ENCODE peak calls at places on chromosomes 7 and 10, in four cellular contexts. N, L, R and J are unnamed samples. For H3K36me3 and H3K27me3, the result is how much of the 10 kb centered on the place peaks cover.

GRCh38 chr7:100509213-100509612 is 25.5 kb downstream of the NYAP1 start:
- DNase-seq in N (no peak), L (peak), R (no peak), J (peak)

GRCh38 chr7:106770191-106770590 is 94.9 kb upstream of the PIK3CG start:
- DNase-seq in N (no peak), L (no peak), R (no peak), J (peak)

GRCh38 chr7:24786941-24787340 is 29.7 kb upstream of the GSDME start:
- DNase-seq in N (no peak), L (no peak), R (no peak), J (peak)

GRCh38 chr10:47368431-47369180 is 15.5 kb downstream of the ZNF488 start:
- DNase-seq in N (peak), L (no peak), R (no peak), J (no peak)

GRCh38 chr7:103752995-103753394 is 236.5 kb downstream of the RELN start:
- DNase-seq in N (no peak), L (peak), R (no peak), J (peak)

GRCh38 chr7:41964849-41965745 is 262.2 kb upstream of the INHBA start:
- DNase-seq in N (no peak), L (no peak), R (no peak), J (no peak)

GRCh38 chr7:140640727-140641531 is at the start of gene DENND2A:
- DNase-seq in N (peak), L (peak), R (no peak), J (no peak)

GRCh38 chr10:128573236-128573800 is 447.1 kb upstream of the MKI67 start:
- DNase-seq in N (no peak), L (no peak), R (no peak), J (no peak)

GRCh38 chr7:6250364-6250833 is 22.0 kb downstream of the CYTH3 start:
- DNase-seq in N (no peak), L (no peak), R (no peak), J (no peak)

GRCh38 chr10:103835121-103836045 is 20.0 kb downstream of the SH3PXD2A start:
- DNase-seq in N (peak), L (peak), R (no peak), J (no peak)

GRCh38 chr10:44647877-44648542 is 263.1 kb upstream of the CXCL12 start:
- DNase-seq in N (peak), L (no peak), R (no peak), J (no peak)

GRCh38 chr10:7662522-7662921 is 4.2 kb downstream of the ITIH5 start:
- DNase-seq in N (no peak), L (no peak), R (no peak), J (no peak)

DNA sequence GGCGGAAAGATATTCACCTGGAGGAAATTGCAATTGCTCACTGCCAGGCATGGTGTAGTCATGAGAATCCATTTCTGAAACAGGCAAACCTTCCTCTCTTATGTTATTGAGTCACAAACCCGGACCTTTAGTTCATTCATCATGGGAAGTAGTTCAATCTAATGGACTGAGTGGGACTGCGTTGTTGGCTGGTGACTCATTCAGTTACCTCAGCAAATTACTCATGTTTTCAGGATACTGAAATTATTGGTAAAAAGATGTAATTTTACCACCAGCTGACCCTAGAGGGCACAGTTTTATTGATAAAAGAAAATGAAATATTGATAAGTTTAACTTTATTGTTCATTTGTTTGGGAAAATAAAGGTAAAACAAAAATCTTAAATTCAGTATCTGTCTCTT is 1194.4 kb upstream of the SORCS1 start:
- DNase-seq in N (no peak), L (peak), R (peak), J (peak)
- TF ChIP-seq CTCF in N (no peak), L (peak), R (no peak), J (no peak)

DNA sequence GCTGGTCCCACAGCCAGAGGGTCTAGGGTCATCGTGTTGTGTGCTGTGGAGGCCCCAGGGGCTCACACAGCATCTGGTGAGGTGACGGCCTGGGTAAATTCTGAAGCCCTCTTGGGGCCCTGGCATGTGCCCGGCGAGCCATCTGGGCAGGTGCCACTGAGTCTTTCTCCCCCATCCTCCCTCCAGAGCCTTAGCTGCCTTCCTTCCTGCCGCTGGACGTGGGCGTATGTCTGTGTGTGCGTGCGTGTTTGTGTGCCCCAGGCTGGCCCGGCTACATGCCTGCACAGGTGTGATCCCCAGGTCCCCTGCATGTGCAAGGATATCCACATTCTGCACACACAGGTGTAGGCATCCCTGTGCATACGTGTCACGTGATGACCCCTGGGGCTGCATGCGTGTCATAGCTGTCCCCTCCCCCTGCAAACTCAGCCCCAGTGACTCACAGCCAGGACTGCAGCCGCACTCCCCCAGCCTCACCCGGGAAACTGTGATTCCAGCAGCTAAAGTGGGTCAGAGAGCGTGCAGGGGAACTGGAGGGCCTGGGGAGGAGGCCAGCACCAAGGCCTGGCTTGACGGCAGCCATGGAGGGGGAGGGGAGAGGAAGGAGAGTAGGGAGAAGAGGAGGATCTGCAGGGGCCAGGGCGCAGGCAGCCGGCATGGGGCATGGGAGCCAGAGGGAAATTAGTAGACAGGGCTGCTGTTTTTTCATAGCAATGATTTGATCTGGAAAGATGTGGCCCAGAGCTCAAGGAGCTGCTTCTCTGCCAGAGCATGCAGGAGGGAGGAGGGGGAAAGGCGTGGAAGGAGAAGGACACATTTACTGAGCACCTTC is 46.4 kb downstream of the ELFN1 start:
- DNase-seq in N (no peak), L (peak), R (peak), J (peak)
- H3K36me3 ChIP-seq in N (under half), L (under half), R (under half), J (under half)

GRCh38 chr10:129958686-129959543 is 5.2 kb downstream of the EBF3 start:
- DNase-seq in N (no peak), L (no peak), R (no peak), J (no peak)
- H3K27me3 ChIP-seq in N (under half), L (half or more), R (under half), J (half or more)

GRCh38 chr7:45179666-45180065 is 22.1 kb downstream of the RAMP3 start:
- DNase-seq in N (no peak), L (no peak), R (no peak), J (no peak)

GRCh38 chr7:45180084-45180986 is 22.7 kb downstream of the RAMP3 start:
- DNase-seq in N (no peak), L (no peak), R (no peak), J (no peak)

GRCh38 chr7:45176886-45177731 is 19.5 kb downstream of the RAMP3 start:
- DNase-seq in N (no peak), L (no peak), R (no peak), J (no peak)

GRCh38 chr7:45177801-45178200 is 20.2 kb downstream of the RAMP3 start:
- DNase-seq in N (no peak), L (no peak), R (no peak), J (no peak)

GRCh38 chr7:45178241-45179225 is 20.9 kb downstream of the RAMP3 start:
- DNase-seq in N (no peak), L (no peak), R (peak), J (no peak)
- TF ChIP-seq CTCF in N (no peak), L (no peak), R (peak), J (peak)

DNA sequence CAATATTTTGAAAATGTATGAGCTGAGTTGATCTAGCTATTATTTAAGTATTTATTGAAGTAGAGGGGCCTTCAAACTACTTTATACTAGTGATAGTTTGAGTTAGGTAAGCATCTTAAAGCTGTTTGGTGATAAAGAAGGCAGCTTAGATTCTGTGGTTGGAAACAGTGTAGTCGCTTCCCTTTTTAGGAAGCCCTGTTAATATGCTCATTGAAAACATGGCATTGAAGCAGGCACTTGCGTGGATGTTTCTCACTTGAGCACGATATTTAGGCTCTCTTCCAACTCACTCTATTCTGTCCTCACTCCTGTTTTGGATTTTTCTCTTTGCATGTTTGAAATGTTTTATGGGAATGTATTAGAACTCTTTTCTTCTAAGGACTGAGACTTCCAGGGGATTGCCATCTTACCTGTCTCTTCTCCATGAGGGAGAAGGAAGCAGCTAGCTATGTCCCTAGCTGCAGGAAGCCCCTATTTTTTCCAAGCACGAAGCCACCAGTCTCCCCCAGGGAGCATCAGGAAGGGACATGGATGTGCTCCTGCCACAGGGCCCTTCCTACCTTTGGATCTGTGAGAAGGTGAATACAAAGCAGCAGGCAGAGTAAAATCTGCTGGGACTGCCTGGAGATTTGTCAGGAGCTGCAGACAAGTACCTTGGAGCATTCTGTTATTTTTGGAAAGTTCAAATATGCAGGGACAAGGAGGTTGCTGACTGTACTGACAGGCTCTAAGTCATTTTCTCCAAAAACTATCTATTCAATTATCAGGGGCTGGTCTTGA is 22.0 kb upstream of the BMPR1A start:
- DNase-seq in N (no peak), L (no peak), R (no peak), J (no peak)
- H3K36me3 ChIP-seq in N (under half), L (under half), R (under half), J (under half)

GRCh38 chr7:131905574-131905973 is 349.1 kb upstream of the PODXL start:
- DNase-seq in N (no peak), L (no peak), R (no peak), J (no peak)

GRCh38 chr7:131908719-131909118 is 352.3 kb upstream of the PODXL start:
- DNase-seq in N (no peak), L (no peak), R (no peak), J (no peak)

GRCh38 chr7:131909151-131909768 is 352.8 kb upstream of the PODXL start:
- DNase-seq in N (no peak), L (peak), R (no peak), J (no peak)

GRCh38 chr7:131911112-131911511 is 354.7 kb upstream of the PODXL start:
- DNase-seq in N (no peak), L (no peak), R (no peak), J (no peak)
- H3K27me3 ChIP-seq in N (under half), L (half or more), R (under half), J (under half)

DNA sequence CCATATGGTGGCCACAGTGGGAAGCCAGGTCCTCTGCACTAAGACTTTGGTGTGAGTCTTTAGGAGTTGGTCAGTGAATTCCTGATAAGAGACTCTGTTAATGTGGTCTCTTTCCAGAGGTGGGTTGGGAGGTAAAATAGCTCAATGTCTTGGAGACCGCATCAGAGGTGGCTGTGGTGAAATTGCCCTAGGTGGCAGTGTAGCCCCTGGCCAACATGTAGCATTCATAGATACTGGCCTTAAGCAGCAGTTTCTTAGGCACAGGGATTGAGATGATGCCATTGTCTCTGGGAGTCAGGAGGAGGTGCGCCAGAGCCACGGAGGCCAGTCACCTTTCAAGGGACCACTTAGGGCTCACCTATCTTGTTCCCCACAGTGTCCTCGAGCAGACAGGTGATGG is 202.8 kb downstream of the CREB5 start:
- DNase-seq in N (no peak), L (no peak), R (no peak), J (no peak)
- TF ChIP-seq CTCF in N (peak), L (no peak), R (peak), J (peak)

GRCh38 chr7:149279111-149279743 is 17.2 kb downstream of the ZNF783 start:
- DNase-seq in N (no peak), L (no peak), R (no peak), J (no peak)

GRCh38 chr7:149277871-149278270 is 15.9 kb downstream of the ZNF783 start:
- DNase-seq in N (no peak), L (no peak), R (no peak), J (no peak)

GRCh38 chr7:149280151-149280550 is 18.2 kb downstream of the ZNF783 start:
- DNase-seq in N (no peak), L (no peak), R (no peak), J (no peak)

GRCh38 chr7:149280661-149281507 is 18.9 kb downstream of the ZNF783 start:
- DNase-seq in N (no peak), L (no peak), R (no peak), J (no peak)

GRCh38 chr7:149278396-149278795 is 16.4 kb downstream of the ZNF783 start:
- DNase-seq in N (no peak), L (no peak), R (no peak), J (no peak)
- H3K36me3 ChIP-seq in N (half or more), L (under half), R (under half), J (under half)

GRCh38 chr10:71258446-71259145 is 46.2 kb downstream of the UNC5B start:
- DNase-seq in N (no peak), L (no peak), R (no peak), J (no peak)
- H3K27me3 ChIP-seq in N (under half), L (under half), R (under half), J (under half)